ENCODE peak calls at places on chromosomes 11 and 22, in eight cellular contexts. S is GM23338, C is RWPE2, T is sigmoid colon, P is right atrium auricular region, B is Caco-2, H is endodermal cell, W is MM.1S. V is an unnamed sample.

GRCh38 chr11:86279713-86280112 is 22.3 kb upstream of the HIKESHI start:
- DNase-seq in S (no peak), C (no peak), T (no peak), P (no peak), B (no peak), H (no peak), W (no peak), V (no peak)

GRCh38 chr11:19853901-19854300 is 141.3 kb downstream of the NAV2 start:
- DNase-seq in S (no peak), C (no peak), T (no peak), P (no peak), B (no peak), H (no peak), W (no peak), V (no peak)

GRCh38 chr11:69985654-69986420 is 92.3 kb upstream of the ANO1 start:
- DNase-seq in S (peak; percentile 39), C (no peak), T (no peak), P (no peak), B (no peak), H (peak; percentile 71), W (no peak), V (no peak)

GRCh38 chr11:27555264-27555663 is 48.7 kb upstream of the LIN7C start:
- DNase-seq in S (no peak), C (no peak), T (no peak), P (no peak), B (no peak), H (no peak), W (no peak), V (no peak)

GRCh38 chr11:2565447-2566222 is 120.8 kb downstream of the KCNQ1 start:
- DNase-seq in S (no peak), C (no peak), T (peak; percentile 46), P (no peak), B (no peak), H (peak; percentile 38), W (no peak), V (no peak)

GRCh38 chr22:37329239-37330140 is 47.2 kb downstream of the CYTH4 start:
- DNase-seq in S (no peak), C (no peak), T (no peak), P (no peak), B (no peak), H (no peak), W (no peak), V (peak; percentile 66)

GRCh38 chr11:95266751-95267374 is 35.9 kb upstream of the SESN3 start:
- DNase-seq in S (no peak), C (no peak), T (peak; percentile 78), P (no peak), B (no peak), H (no peak), W (no peak), V (no peak)

GRCh38 chr22:30568137-30568805 is 6.2 kb downstream of the GAL3ST1 start:
- DNase-seq in S (peak; percentile 62), C (no peak), T (no peak), P (no peak), B (no peak), H (peak; percentile 73), W (no peak), V (no peak)

GRCh38 chr11:120302001-120302805 is 22.9 kb upstream of the TLCD5 start:
- DNase-seq in S (no peak), C (no peak), T (no peak), P (no peak), B (no peak), H (peak; percentile 69), W (no peak), V (no peak)

GRCh38 chr11:126318642-126319373 is 14.9 kb downstream of the DCPS start:
- DNase-seq in S (no peak), C (peak; percentile 70), T (peak; percentile 80), P (peak; percentile 71), B (no peak), H (no peak), W (peak; percentile 67), V (peak; percentile 97)

GRCh38 chr11:119421941-119422504 is 949 bp downstream of the THY1 start:
- DNase-seq in S (peak; percentile 52), C (no peak), T (no peak), P (no peak), B (no peak), H (peak; percentile 79), W (no peak), V (peak; percentile 23)

GRCh38 chr11:2796508-2797180 is 88.9 kb downstream of the CDKN1C start:
- DNase-seq in S (no peak), C (no peak), T (peak; percentile 46), P (peak; percentile 46), B (peak; percentile 23), H (peak; percentile 33), W (no peak), V (no peak)

GRCh38 chr11:94450061-94450460 is 43.6 kb downstream of the MRE11 start:
- DNase-seq in S (no peak), C (no peak), T (no peak), P (no peak), B (no peak), H (no peak), W (no peak), V (no peak)

GRCh38 chr11:10087186-10087585 is 206.8 kb downstream of the SBF2 start:
- DNase-seq in S (no peak), C (no peak), T (no peak), P (no peak), B (no peak), H (no peak), W (no peak), V (no peak)

DNA sequence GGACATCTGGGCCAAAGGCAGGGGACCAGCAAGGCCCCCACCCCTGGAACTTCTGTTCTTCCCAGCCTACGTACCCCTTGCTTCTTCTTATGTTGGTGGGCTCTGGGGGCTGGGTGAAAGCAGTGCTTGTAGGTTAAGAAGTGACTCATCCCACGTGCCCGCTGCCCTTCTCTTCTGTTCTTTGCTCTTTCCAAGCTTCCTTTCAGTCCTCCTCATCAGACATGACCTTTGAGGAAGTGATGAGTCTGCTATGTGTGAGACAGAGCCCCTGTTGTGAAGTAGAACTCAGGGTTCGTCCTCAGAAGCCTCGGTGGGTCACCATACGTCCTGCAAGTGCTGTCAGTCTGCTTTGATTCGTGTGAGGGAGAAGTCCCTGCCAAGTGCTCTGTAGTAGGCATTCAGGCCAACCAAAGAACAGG is 12.7 kb downstream of the MED15 start:
- DNase-seq in S (no peak), C (no peak), T (no peak), P (no peak), B (no peak), H (no peak), W (no peak), V (no peak)
- H3K4me1 ChIP-seq in S (peaks cover 4% of the 10 kb centered on the region), C (peaks cover 71% of the 10 kb centered on the region), T (no peaks in the 10 kb centered on the region), P (no peaks in the 10 kb centered on the region), B (peaks cover 4% of the 10 kb centered on the region), H (no peaks in the 10 kb centered on the region), W (peaks cover 9% of the 10 kb centered on the region), V (peaks cover 56% of the 10 kb centered on the region)

GRCh38 chr22:20174785-20175596 is 24.1 kb upstream of the CCDC188 start:
- DNase-seq in S (no peak), C (no peak), T (no peak), P (no peak), B (no peak), H (peak; percentile 61), W (no peak), V (no peak)
- TF ChIP-seq CTCF in S (no peak), C (peak; percentile 41), T (no peak), P (no peak), B (no peak), H (peak; percentile 63), W (no peak), V (peak; percentile 23)

DNA sequence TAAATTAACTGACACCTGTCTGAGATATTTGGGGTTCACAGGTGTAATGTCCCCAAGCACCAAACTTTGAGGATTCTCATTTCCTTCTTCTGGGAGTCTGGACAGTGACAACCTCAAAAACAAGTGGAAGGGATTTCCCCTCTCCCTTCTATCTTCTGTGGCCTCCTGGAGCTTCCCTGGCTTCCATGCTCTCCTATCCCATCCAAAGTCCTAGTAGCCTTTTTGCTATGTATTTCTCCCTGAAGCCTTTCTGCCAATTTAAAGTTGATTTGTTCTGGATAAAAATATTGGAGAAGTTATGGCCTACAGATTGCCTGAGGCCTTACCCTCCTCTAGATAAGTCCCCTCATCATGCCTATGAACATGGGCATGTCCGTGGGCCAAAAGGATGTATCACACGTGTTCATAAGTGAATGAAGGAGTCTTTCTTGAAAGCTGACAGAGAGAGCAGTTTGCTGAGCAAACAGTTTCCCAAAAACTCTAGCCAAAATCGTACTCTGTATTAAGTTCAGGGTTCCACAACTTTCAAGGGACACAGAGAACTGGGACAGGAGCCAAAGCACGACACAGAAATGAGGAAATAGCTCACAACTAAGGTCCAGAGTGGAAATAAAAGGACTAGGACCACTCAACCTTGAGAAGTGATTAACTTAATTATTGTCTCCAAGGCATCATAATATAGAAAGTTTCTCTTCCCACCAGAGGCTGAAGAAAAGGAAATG is 6.7 kb downstream of the HEPACAM start:
- DNase-seq in S (no peak), C (no peak), T (no peak), P (no peak), B (no peak), H (no peak), W (no peak), V (no peak)
- H3K4me1 ChIP-seq in S (no peaks in the 10 kb centered on the region), C (no peaks in the 10 kb centered on the region), T (no peaks in the 10 kb centered on the region), P (no peaks in the 10 kb centered on the region), B (peaks cover under 1% of the 10 kb centered on the region), H (no peaks in the 10 kb centered on the region), W (peaks cover 17% of the 10 kb centered on the region), V (no peaks in the 10 kb centered on the region)

GRCh38 chr11:118396097-118396501 is 5.3 kb upstream of the ATP5MG start:
- DNase-seq in S (no peak), C (no peak), T (no peak), P (no peak), B (no peak), H (no peak), W (peak; percentile 15), V (no peak)

GRCh38 chr11:118398797-118399564 is 2.4 kb upstream of the ATP5MG start:
- DNase-seq in S (no peak), C (no peak), T (no peak), P (no peak), B (no peak), H (no peak), W (peak; percentile 83), V (no peak)

GRCh38 chr11:118397448-118397847 is 4.0 kb upstream of the ATP5MG start:
- DNase-seq in S (no peak), C (no peak), T (no peak), P (no peak), B (no peak), H (no peak), W (no peak), V (no peak)

GRCh38 chr11:118401880-118402590 is 629 bp downstream of the ATP5MG start:
- DNase-seq in S (peak; percentile 22), C (no peak), T (no peak), P (no peak), B (no peak), H (no peak), W (no peak), V (peak; percentile 32)

DNA sequence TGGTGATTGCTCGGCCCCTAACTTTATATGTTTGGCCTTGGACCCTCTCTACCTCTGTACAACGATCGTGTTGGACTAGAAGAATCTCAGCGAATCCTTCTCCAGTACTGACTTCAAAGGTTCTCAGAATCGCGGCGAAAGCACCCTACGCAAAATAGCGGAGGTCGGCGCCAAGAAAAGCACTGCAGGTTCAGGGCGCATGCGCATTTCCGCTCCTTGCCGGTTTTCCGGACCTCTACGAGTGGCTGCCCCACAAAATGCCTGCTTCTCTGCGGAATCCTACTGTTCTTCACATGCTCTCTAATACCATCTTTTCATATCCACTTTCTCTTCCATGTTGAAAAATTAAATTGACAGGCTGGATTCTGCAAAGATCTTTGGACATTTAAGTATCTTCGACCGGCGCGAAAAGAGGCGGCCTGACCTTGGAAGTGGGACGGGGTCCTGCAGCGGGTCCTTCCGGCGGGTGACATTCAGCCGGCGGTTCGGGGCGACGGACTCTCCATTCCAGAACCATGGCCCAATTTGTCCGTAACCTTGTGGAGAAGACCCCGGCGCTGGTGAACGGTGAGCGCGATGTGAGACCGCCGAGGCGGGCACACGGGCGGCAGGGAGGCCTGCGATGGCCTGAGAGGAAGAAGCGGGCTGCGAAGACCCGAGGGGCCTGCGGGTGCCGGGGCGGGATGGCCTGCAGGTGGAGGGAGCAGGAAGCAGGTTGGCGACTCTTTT is at the start of gene ATP5MG:
- DNase-seq in S (peak; percentile 97), C (peak; percentile 89), T (peak; percentile 94), P (peak; percentile 90), B (peak; percentile 95), H (peak; percentile 95), W (peak; percentile 95), V (peak; percentile 60)
- TF ChIP-seq CTCF in S (no peak), C (no peak), T (no peak), P (no peak), B (no peak), H (peak; percentile 57), W (no peak), V (no peak)